ENCODE peak calls at places on chromosomes 16 and 17, in five cellular contexts. One of them, this sample, is unnamed.

GRCh38 chr17:41486809-41487530 is 2.7 kb downstream of the KRT36 start:
- DNase-seq in A549: peak
- DNase-seq in tibial nerve: no peak
- DNase-seq in H1: peak
- DNase-seq in suprapubic skin: no peak
- DNase-seq in this sample: no peak

GRCh38 chr17:58531122-58531521 is 16.7 kb upstream of the MTMR4 start:
- DNase-seq in tibial nerve: no peak
- DNase-seq in A549: no peak
- DNase-seq in H1: no peak
- DNase-seq in suprapubic skin: no peak
- DNase-seq in this sample: no peak

GRCh38 chr16:31355701-31356100 is 725 bp downstream of the ITGAX start:
- DNase-seq in tibial nerve: no peak
- DNase-seq in suprapubic skin: no peak
- DNase-seq in H1: no peak
- DNase-seq in A549: no peak
- DNase-seq in this sample: no peak

GRCh38 chr17:62868008-62868407 is 59.9 kb upstream of the MARCHF10 start:
- DNase-seq in A549: no peak
- DNase-seq in suprapubic skin: no peak
- DNase-seq in tibial nerve: no peak
- DNase-seq in H1: no peak
- DNase-seq in this sample: no peak

GRCh38 chr17:77451894-77452852 is 311.4 kb downstream of the SEC14L1 start:
- DNase-seq in H1: no peak
- DNase-seq in suprapubic skin: no peak
- DNase-seq in A549: no peak
- DNase-seq in tibial nerve: peak
- DNase-seq in this sample: peak

GRCh38 chr17:71304498-71305158 is 816.2 kb upstream of the SOX9 start:
- DNase-seq in H1: no peak
- DNase-seq in tibial nerve: no peak
- DNase-seq in suprapubic skin: no peak
- DNase-seq in A549: no peak
- DNase-seq in this sample: no peak

GRCh38 chr16:11603331-11603750 is 16.6 kb upstream of the LITAF start:
- DNase-seq in suprapubic skin: no peak
- DNase-seq in H1: no peak
- DNase-seq in A549: no peak
- DNase-seq in tibial nerve: no peak
- DNase-seq in this sample: no peak

GRCh38 chr17:50892101-50892776 is 26.1 kb upstream of the TOB1 start:
- DNase-seq in A549: no peak
- DNase-seq in tibial nerve: no peak
- DNase-seq in suprapubic skin: peak
- DNase-seq in H1: no peak
- DNase-seq in this sample: no peak

GRCh38 chr17:61416540-61417363 is 17.1 kb downstream of the TBX2 start:
- DNase-seq in tibial nerve: peak
- DNase-seq in A549: peak
- DNase-seq in suprapubic skin: peak
- DNase-seq in H1: peak
- DNase-seq in this sample: peak

GRCh38 chr16:53372942-53373871 is 61.1 kb upstream of the RBL2 start:
- DNase-seq in A549: peak
- DNase-seq in H1: peak
- DNase-seq in suprapubic skin: no peak
- DNase-seq in tibial nerve: no peak
- DNase-seq in this sample: no peak

GRCh38 chr16:90077757-90078593 is 844 bp upstream of the PRDM7 start:
- DNase-seq in H1: no peak
- DNase-seq in A549: peak
- DNase-seq in suprapubic skin: no peak
- DNase-seq in tibial nerve: no peak
- DNase-seq in this sample: no peak

GRCh38 chr17:69492410-69493071 is 78.0 kb downstream of the MAP2K6 start:
- DNase-seq in A549: peak
- DNase-seq in suprapubic skin: no peak
- DNase-seq in tibial nerve: no peak
- DNase-seq in H1: peak
- DNase-seq in this sample: no peak

GRCh38 chr16:2425008-2425518 is 4.2 kb upstream of the CCNF start:
- DNase-seq in H1: no peak
- DNase-seq in tibial nerve: no peak
- DNase-seq in suprapubic skin: peak
- DNase-seq in A549: no peak
- DNase-seq in this sample: peak

GRCh38 chr16:25553711-25554436 is 137.9 kb upstream of the HS3ST4 start:
- DNase-seq in A549: peak
- DNase-seq in tibial nerve: no peak
- DNase-seq in H1: no peak
- DNase-seq in suprapubic skin: no peak
- DNase-seq in this sample: no peak

GRCh38 chr16:57091990-57092785 is at the start of gene CPNE2:
- DNase-seq in tibial nerve: no peak
- DNase-seq in A549: peak
- DNase-seq in suprapubic skin: no peak
- DNase-seq in H1: no peak
- DNase-seq in this sample: peak

GRCh38 chr17:32882734-32883133 is 5.8 kb upstream of the MYO1D start:
- DNase-seq in suprapubic skin: no peak
- DNase-seq in tibial nerve: no peak
- DNase-seq in H1: no peak
- DNase-seq in A549: no peak
- DNase-seq in this sample: no peak

GRCh38 chr16:56195151-56195550 is 3.9 kb downstream of the GNAO1 start:
- DNase-seq in tibial nerve: no peak
- DNase-seq in A549: no peak
- DNase-seq in suprapubic skin: no peak
- DNase-seq in H1: no peak
- DNase-seq in this sample: no peak

GRCh38 chr17:70105641-70106040 is 30.6 kb downstream of the KCNJ16 start:
- DNase-seq in suprapubic skin: no peak
- DNase-seq in H1: no peak
- DNase-seq in tibial nerve: no peak
- DNase-seq in A549: no peak
- DNase-seq in this sample: no peak

GRCh38 chr16:65763640-65764305 is 602.7 kb upstream of the CDH5 start:
- DNase-seq in suprapubic skin: no peak
- DNase-seq in A549: no peak
- DNase-seq in H1: no peak
- DNase-seq in tibial nerve: no peak
- DNase-seq in this sample: no peak

GRCh38 chr17:6789146-6789545 is 13.1 kb downstream of the FBXO39 start:
- DNase-seq in H1: no peak
- DNase-seq in suprapubic skin: no peak
- DNase-seq in tibial nerve: no peak
- DNase-seq in A549: no peak
- DNase-seq in this sample: no peak

GRCh38 chr17:5135726-5136579 is 20.1 kb downstream of the USP6 start:
- DNase-seq in tibial nerve: no peak
- DNase-seq in suprapubic skin: no peak
- DNase-seq in H1: no peak
- DNase-seq in A549: no peak
- DNase-seq in this sample: no peak

GRCh38 chr16:66904846-66905632 is 13.6 kb downstream of the CDH16 start:
- DNase-seq in suprapubic skin: no peak
- DNase-seq in H1: no peak
- DNase-seq in A549: no peak
- DNase-seq in tibial nerve: no peak
- DNase-seq in this sample: no peak

GRCh38 chr17:34313164-34313563 is 6.1 kb upstream of the CCL8 start:
- DNase-seq in tibial nerve: no peak
- DNase-seq in A549: no peak
- DNase-seq in H1: no peak
- DNase-seq in suprapubic skin: no peak
- DNase-seq in this sample: no peak

GRCh38 chr17:80008383-80008840 is 27.3 kb downstream of the TBC1D16 start:
- DNase-seq in suprapubic skin: peak
- DNase-seq in H1: peak
- DNase-seq in tibial nerve: peak
- DNase-seq in A549: peak
- DNase-seq in this sample: peak
- TF ChIP-seq EP300 in suprapubic skin: no peak
- TF ChIP-seq EP300 in H1: no peak
- TF ChIP-seq EP300 in tibial nerve: peak
- TF ChIP-seq EP300 in A549: no peak
- TF ChIP-seq EP300 in this sample: no peak

DNA sequence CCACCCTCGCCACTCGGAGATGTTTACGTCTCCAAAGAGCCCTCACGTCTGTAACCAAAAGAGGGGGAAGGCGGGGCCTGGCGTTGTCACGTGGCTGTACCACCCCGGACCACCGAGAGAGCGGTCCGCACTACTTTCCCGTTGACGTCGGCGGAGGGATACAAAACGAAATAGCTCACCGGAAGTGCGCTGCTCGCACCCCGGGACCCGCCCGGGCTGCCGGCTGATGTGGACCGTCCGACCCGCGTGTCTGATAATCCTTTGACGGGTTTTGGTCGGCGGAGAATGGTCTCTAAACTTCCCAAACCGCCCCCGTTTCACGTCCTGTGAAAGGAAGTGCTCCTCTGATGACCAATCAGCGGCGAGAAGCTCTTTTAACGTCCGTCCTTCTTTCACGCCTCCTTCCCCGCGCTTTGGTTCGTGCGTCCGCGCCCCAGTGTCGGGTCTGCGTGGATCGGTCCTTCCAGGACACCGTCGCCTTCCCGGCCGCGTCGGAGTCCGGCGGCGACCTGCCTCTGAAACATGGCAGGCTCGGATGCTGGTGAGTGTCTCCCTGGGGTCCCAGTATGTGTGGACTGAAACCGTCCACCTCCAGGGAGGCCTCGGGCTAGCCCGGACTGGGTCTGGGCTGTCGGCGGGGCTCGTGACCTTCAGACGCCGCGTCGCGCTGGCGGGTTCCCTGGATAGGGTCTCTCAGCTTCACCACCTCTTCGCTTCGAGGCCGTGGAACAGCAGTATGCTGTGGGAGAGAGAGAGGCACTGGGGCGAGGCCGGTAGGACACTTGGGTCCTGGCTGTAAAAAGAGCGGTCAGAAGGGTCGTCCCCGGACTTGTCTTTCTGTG is at the start of gene CEP95:
- DNase-seq in suprapubic skin: peak
- DNase-seq in A549: no peak
- DNase-seq in tibial nerve: peak
- DNase-seq in H1: no peak
- DNase-seq in this sample: peak
- H3K4me3 ChIP-seq in suprapubic skin: peak
- H3K4me3 ChIP-seq in A549: peak
- H3K4me3 ChIP-seq in tibial nerve: peak
- H3K4me3 ChIP-seq in H1: peak
- H3K4me3 ChIP-seq in this sample: peak

GRCh38 chr16:88926374-88926990 is 50.5 kb downstream of the CBFA2T3 start:
- DNase-seq in suprapubic skin: no peak
- DNase-seq in A549: no peak
- DNase-seq in H1: no peak
- DNase-seq in tibial nerve: no peak
- DNase-seq in this sample: no peak
- TF ChIP-seq CTCF in suprapubic skin: no peak
- TF ChIP-seq CTCF in A549: no peak
- TF ChIP-seq CTCF in H1: no peak
- TF ChIP-seq CTCF in tibial nerve: no peak
- TF ChIP-seq CTCF in this sample: no peak

GRCh38 chr17:81640011-81640410 is 3.0 kb downstream of the TSPAN10 start:
- DNase-seq in suprapubic skin: no peak
- DNase-seq in tibial nerve: no peak
- DNase-seq in A549: no peak
- DNase-seq in H1: no peak
- DNase-seq in this sample: no peak

GRCh38 chr17:81635973-81636504 is 873 bp downstream of the NPLOC4 start:
- DNase-seq in H1: no peak
- DNase-seq in suprapubic skin: no peak
- DNase-seq in tibial nerve: no peak
- DNase-seq in A549: no peak
- DNase-seq in this sample: no peak

GRCh38 chr17:81635431-81635830 is 1.5 kb downstream of the NPLOC4 start:
- DNase-seq in A549: no peak
- DNase-seq in H1: no peak
- DNase-seq in suprapubic skin: no peak
- DNase-seq in tibial nerve: no peak
- DNase-seq in this sample: no peak

GRCh38 chr17:81638683-81639082 is 1.7 kb downstream of the TSPAN10 start:
- DNase-seq in suprapubic skin: no peak
- DNase-seq in tibial nerve: no peak
- DNase-seq in A549: no peak
- DNase-seq in H1: no peak
- DNase-seq in this sample: no peak

DNA sequence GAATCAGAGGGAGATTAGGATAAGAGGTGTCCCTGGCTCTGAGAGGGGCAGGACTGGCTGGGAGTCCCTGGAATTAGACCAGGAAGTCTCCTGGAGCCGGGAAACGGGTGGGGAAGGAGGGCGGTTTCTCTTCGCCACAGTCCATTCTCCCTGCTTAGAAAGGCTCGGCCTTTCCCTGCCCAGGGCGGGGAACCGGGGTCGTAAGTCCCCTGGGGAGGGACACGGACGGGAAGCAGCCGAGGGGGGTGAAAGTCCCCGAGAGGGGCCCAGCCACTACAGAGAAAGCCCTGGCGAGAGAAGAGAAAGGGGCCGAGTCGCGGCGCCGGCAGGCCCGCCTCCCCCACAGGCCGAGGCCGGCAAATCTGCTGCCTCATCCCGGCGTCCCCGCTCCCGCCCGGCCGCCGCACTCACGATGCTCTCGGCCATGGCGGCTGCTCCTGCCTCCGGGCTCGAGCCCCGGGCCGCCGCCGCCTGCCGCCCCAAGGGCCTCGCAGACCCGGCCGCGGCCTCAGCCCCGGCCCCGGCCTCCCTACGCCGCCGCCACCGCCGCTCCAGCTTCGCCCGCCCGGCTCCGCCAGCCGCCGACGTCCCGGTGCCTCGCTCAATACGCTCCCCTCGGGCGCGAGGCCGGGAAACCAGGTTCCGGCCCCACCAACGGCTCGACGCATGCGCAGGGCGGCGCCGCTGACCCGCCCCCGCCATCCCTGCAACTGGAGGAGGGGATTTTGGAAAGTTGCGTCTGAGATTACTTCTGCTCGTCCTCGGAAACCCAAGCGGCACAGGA is at the start of the genes NPLOC4 and TSPAN10:
- DNase-seq in A549: peak
- DNase-seq in suprapubic skin: peak
- DNase-seq in tibial nerve: peak
- DNase-seq in H1: peak
- DNase-seq in this sample: peak
- TF ChIP-seq EP300 in A549: no peak
- TF ChIP-seq EP300 in suprapubic skin: no peak
- TF ChIP-seq EP300 in tibial nerve: peak
- TF ChIP-seq EP300 in H1: no peak
- TF ChIP-seq EP300 in this sample: no peak

This sample was measured in sigmoid colon.